ENCODE peak calls at places on chromosomes 2 and 18, in seven cellular contexts. One of them, this sample, is unnamed. For H3K27me3, the result is how much of the 10 kb centered on the place peaks cover.

GRCh38 chr2:160956243-160956802 is 203.9 kb upstream of the TANK start:
- DNase-seq in prostate gland: no peak
- DNase-seq in lung: no peak
- DNase-seq in neural progenitor cell: no peak
- DNase-seq in H9: no peak
- DNase-seq in MM.1S: no peak
- DNase-seq in lower lobe of right lung: no peak
- DNase-seq in this sample: no peak

GRCh38 chr2:86790134-86790827 is 432 bp downstream of the CD8A start:
- DNase-seq in neural progenitor cell: peak
- DNase-seq in H9: peak
- DNase-seq in MM.1S: no peak
- DNase-seq in lower lobe of right lung: no peak
- DNase-seq in lung: no peak
- DNase-seq in prostate gland: no peak
- DNase-seq in this sample: peak

GRCh38 chr2:202015471-202015870 is 18.2 kb upstream of the FZD7 start:
- DNase-seq in lung: no peak
- DNase-seq in H9: no peak
- DNase-seq in neural progenitor cell: no peak
- DNase-seq in lower lobe of right lung: no peak
- DNase-seq in prostate gland: no peak
- DNase-seq in MM.1S: no peak
- DNase-seq in this sample: no peak

GRCh38 chr2:232988444-232988843 is 24.6 kb downstream of the NGEF start:
- DNase-seq in H9: no peak
- DNase-seq in MM.1S: no peak
- DNase-seq in lower lobe of right lung: no peak
- DNase-seq in prostate gland: no peak
- DNase-seq in lung: no peak
- DNase-seq in neural progenitor cell: no peak
- DNase-seq in this sample: no peak

GRCh38 chr2:62467475-62468321 is 38.3 kb downstream of the TMEM17 start:
- DNase-seq in lower lobe of right lung: peak
- DNase-seq in H9: no peak
- DNase-seq in neural progenitor cell: no peak
- DNase-seq in lung: peak
- DNase-seq in prostate gland: no peak
- DNase-seq in MM.1S: peak
- DNase-seq in this sample: peak

GRCh38 chr2:180222642-180223041 is 215.5 kb upstream of the CWC22 start:
- DNase-seq in neural progenitor cell: no peak
- DNase-seq in lung: no peak
- DNase-seq in MM.1S: no peak
- DNase-seq in lower lobe of right lung: no peak
- DNase-seq in H9: no peak
- DNase-seq in prostate gland: peak
- DNase-seq in this sample: no peak

GRCh38 chr2:10232096-10232815 is 70.4 kb upstream of the HPCAL1 start:
- DNase-seq in prostate gland: no peak
- DNase-seq in H9: no peak
- DNase-seq in lower lobe of right lung: peak
- DNase-seq in lung: no peak
- DNase-seq in neural progenitor cell: no peak
- DNase-seq in MM.1S: no peak
- DNase-seq in this sample: peak

GRCh38 chr2:12223732-12224131 is 477.3 kb downstream of the LPIN1 start:
- DNase-seq in prostate gland: no peak
- DNase-seq in MM.1S: no peak
- DNase-seq in lower lobe of right lung: no peak
- DNase-seq in neural progenitor cell: no peak
- DNase-seq in lung: no peak
- DNase-seq in H9: no peak
- DNase-seq in this sample: no peak

GRCh38 chr2:224951723-224952481 is 90.4 kb downstream of the DOCK10 start:
- DNase-seq in H9: no peak
- DNase-seq in lower lobe of right lung: no peak
- DNase-seq in neural progenitor cell: no peak
- DNase-seq in lung: no peak
- DNase-seq in prostate gland: no peak
- DNase-seq in MM.1S: no peak
- DNase-seq in this sample: no peak

GRCh38 chr2:208638059-208638458 is 231.5 kb downstream of the PTH2R start:
- DNase-seq in MM.1S: peak
- DNase-seq in lung: no peak
- DNase-seq in neural progenitor cell: no peak
- DNase-seq in prostate gland: no peak
- DNase-seq in H9: no peak
- DNase-seq in lower lobe of right lung: no peak
- DNase-seq in this sample: no peak

GRCh38 chr2:235530735-235531134 is 36.9 kb downstream of the AGAP1 start:
- DNase-seq in prostate gland: no peak
- DNase-seq in lung: no peak
- DNase-seq in neural progenitor cell: no peak
- DNase-seq in H9: no peak
- DNase-seq in lower lobe of right lung: no peak
- DNase-seq in MM.1S: no peak
- DNase-seq in this sample: peak

GRCh38 chr2:20491739-20492531 is 45.1 kb downstream of the RHOB start:
- DNase-seq in H9: no peak
- DNase-seq in MM.1S: no peak
- DNase-seq in prostate gland: no peak
- DNase-seq in lower lobe of right lung: no peak
- DNase-seq in neural progenitor cell: no peak
- DNase-seq in lung: no peak
- DNase-seq in this sample: no peak

GRCh38 chr2:237304763-237305514 is 109.0 kb downstream of the COL6A3 start:
- DNase-seq in H9: no peak
- DNase-seq in neural progenitor cell: no peak
- DNase-seq in lung: no peak
- DNase-seq in lower lobe of right lung: no peak
- DNase-seq in prostate gland: no peak
- DNase-seq in MM.1S: no peak
- DNase-seq in this sample: no peak

GRCh38 chr18:59988098-59988706 is 88.4 kb downstream of the PMAIP1 start:
- DNase-seq in neural progenitor cell: peak
- DNase-seq in prostate gland: peak
- DNase-seq in H9: no peak
- DNase-seq in MM.1S: peak
- DNase-seq in lower lobe of right lung: no peak
- DNase-seq in lung: no peak
- DNase-seq in this sample: no peak

GRCh38 chr2:72893594-72894319 is 6.5 kb downstream of the SPR start:
- DNase-seq in prostate gland: no peak
- DNase-seq in lung: no peak
- DNase-seq in neural progenitor cell: peak
- DNase-seq in MM.1S: peak
- DNase-seq in H9: peak
- DNase-seq in lower lobe of right lung: no peak
- DNase-seq in this sample: peak

GRCh38 chr2:215484570-215484969 is 48.7 kb upstream of the FN1 start:
- DNase-seq in neural progenitor cell: no peak
- DNase-seq in prostate gland: no peak
- DNase-seq in H9: no peak
- DNase-seq in MM.1S: no peak
- DNase-seq in lower lobe of right lung: no peak
- DNase-seq in lung: no peak
- DNase-seq in this sample: no peak

GRCh38 chr2:46306320-46306719 is 9.1 kb downstream of the EPAS1 start:
- DNase-seq in lower lobe of right lung: no peak
- DNase-seq in lung: no peak
- DNase-seq in MM.1S: no peak
- DNase-seq in prostate gland: peak
- DNase-seq in H9: no peak
- DNase-seq in neural progenitor cell: no peak
- DNase-seq in this sample: no peak

GRCh38 chr2:69835666-69836065 is 6.2 kb downstream of the GMCL1 start:
- DNase-seq in lung: no peak
- DNase-seq in neural progenitor cell: no peak
- DNase-seq in prostate gland: no peak
- DNase-seq in H9: no peak
- DNase-seq in lower lobe of right lung: no peak
- DNase-seq in MM.1S: no peak
- DNase-seq in this sample: no peak

GRCh38 chr2:232666051-232666805 is 30.9 kb upstream of the GIGYF2 start:
- DNase-seq in H9: no peak
- DNase-seq in lung: no peak
- DNase-seq in neural progenitor cell: no peak
- DNase-seq in prostate gland: no peak
- DNase-seq in MM.1S: no peak
- DNase-seq in lower lobe of right lung: no peak
- DNase-seq in this sample: no peak

GRCh38 chr2:96091711-96092579 is 24.4 kb downstream of the ADRA2B start:
- DNase-seq in prostate gland: no peak
- DNase-seq in lung: no peak
- DNase-seq in neural progenitor cell: no peak
- DNase-seq in H9: peak
- DNase-seq in MM.1S: no peak
- DNase-seq in lower lobe of right lung: peak
- DNase-seq in this sample: no peak

GRCh38 chr2:39620067-39620466 is 45.6 kb upstream of the TMEM178A start:
- DNase-seq in lower lobe of right lung: peak
- DNase-seq in prostate gland: peak
- DNase-seq in lung: peak
- DNase-seq in H9: no peak
- DNase-seq in neural progenitor cell: no peak
- DNase-seq in MM.1S: no peak
- DNase-seq in this sample: peak

GRCh38 chr2:151828143-151828889 is at the start of gene ARL5A:
- DNase-seq in prostate gland: peak
- DNase-seq in H9: peak
- DNase-seq in MM.1S: peak
- DNase-seq in lung: peak
- DNase-seq in neural progenitor cell: peak
- DNase-seq in lower lobe of right lung: peak
- DNase-seq in this sample: peak

GRCh38 chr2:207008105-207008990 is 69.0 kb downstream of the CPO start:
- DNase-seq in neural progenitor cell: peak
- DNase-seq in MM.1S: peak
- DNase-seq in lower lobe of right lung: no peak
- DNase-seq in H9: peak
- DNase-seq in lung: no peak
- DNase-seq in prostate gland: no peak
- DNase-seq in this sample: no peak
- TF ChIP-seq CTCF in neural progenitor cell: peak
- TF ChIP-seq CTCF in MM.1S: peak
- TF ChIP-seq CTCF in lower lobe of right lung: peak
- TF ChIP-seq CTCF in H9: peak
- TF ChIP-seq CTCF in lung: no peak
- TF ChIP-seq CTCF in prostate gland: no peak
- TF ChIP-seq CTCF in this sample: no peak

GRCh38 chr2:24787532-24787931 is 5.7 kb downstream of the PTRHD1 start:
- DNase-seq in lung: no peak
- DNase-seq in prostate gland: no peak
- DNase-seq in neural progenitor cell: no peak
- DNase-seq in lower lobe of right lung: no peak
- DNase-seq in MM.1S: no peak
- DNase-seq in H9: no peak
- DNase-seq in this sample: no peak
- H3K27me3 ChIP-seq in lung: under half
- H3K27me3 ChIP-seq in prostate gland: under half
- H3K27me3 ChIP-seq in neural progenitor cell: under half
- H3K27me3 ChIP-seq in lower lobe of right lung: under half
- H3K27me3 ChIP-seq in MM.1S: under half
- H3K27me3 ChIP-seq in H9: under half
- H3K27me3 ChIP-seq in this sample: under half

DNA sequence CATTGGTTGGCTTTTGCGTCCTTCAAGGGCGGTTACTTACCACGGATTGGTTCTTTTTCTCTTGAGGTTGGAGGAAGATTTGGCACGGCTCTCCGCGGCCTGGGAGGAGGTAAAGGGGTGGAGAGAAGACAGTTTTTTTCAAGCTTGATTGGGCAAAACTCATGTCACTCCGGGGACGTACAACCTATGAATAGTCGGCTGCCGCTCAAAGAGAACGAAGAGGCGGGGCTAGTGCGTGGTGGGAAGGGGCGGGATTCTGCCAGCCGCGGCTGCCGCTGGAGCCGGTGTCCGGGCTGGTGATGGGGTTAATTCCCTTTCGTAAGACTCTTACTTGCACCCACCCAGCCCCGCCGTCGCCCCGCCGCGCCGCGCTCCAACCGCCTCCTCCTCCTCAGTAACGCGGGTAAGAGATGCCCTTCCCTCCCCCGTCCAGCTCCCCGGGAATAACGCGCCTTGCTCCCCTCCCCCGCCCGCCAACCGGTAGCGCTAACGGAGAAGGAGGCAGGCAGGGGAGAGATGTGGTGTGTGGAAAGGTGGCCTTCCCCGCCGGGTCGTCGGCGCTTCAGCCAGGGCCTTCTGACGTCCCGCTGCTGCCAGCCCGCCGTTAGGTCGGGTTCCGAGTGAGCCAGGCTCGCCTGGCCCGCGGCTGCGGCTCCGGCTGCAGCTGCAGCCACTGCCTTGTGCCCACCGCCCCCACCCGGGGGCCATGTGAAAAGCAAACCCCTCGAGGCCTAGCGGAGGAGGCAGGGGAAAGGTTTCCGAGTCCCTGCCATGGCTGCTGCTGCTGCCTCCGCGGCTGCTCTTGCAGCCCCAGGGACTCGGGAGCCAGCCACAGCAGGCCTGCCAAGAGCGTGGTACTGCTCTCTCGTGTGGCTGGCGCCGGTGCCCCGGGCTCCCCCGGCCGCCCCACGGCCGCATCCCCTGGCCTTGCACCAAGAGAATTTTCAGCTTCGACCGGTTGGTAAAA is at the start of gene R3HDM1:
- DNase-seq in neural progenitor cell: peak
- DNase-seq in lower lobe of right lung: peak
- DNase-seq in prostate gland: peak
- DNase-seq in H9: peak
- DNase-seq in MM.1S: peak
- DNase-seq in lung: peak
- DNase-seq in this sample: peak
- TF ChIP-seq CTCF in neural progenitor cell: peak
- TF ChIP-seq CTCF in lower lobe of right lung: peak
- TF ChIP-seq CTCF in prostate gland: no peak
- TF ChIP-seq CTCF in H9: peak
- TF ChIP-seq CTCF in MM.1S: peak
- TF ChIP-seq CTCF in lung: no peak
- TF ChIP-seq CTCF in this sample: no peak

GRCh38 chr18:76376668-76377358 is 118.2 kb downstream of the ZNF516 start:
- DNase-seq in lung: no peak
- DNase-seq in MM.1S: no peak
- DNase-seq in prostate gland: no peak
- DNase-seq in neural progenitor cell: no peak
- DNase-seq in lower lobe of right lung: no peak
- DNase-seq in H9: no peak
- DNase-seq in this sample: no peak

GRCh38 chr18:76376225-76376624 is 118.8 kb downstream of the ZNF516 start:
- DNase-seq in MM.1S: peak
- DNase-seq in lower lobe of right lung: no peak
- DNase-seq in neural progenitor cell: no peak
- DNase-seq in prostate gland: no peak
- DNase-seq in lung: no peak
- DNase-seq in H9: no peak
- DNase-seq in this sample: no peak

GRCh38 chr18:76377359-76377756 is 117.7 kb downstream of the ZNF516 start:
- DNase-seq in H9: no peak
- DNase-seq in neural progenitor cell: no peak
- DNase-seq in lung: no peak
- DNase-seq in prostate gland: no peak
- DNase-seq in MM.1S: no peak
- DNase-seq in lower lobe of right lung: no peak
- DNase-seq in this sample: no peak

GRCh38 chr18:76373297-76373696 is 121.7 kb downstream of the ZNF516 start:
- DNase-seq in MM.1S: no peak
- DNase-seq in H9: no peak
- DNase-seq in prostate gland: no peak
- DNase-seq in lower lobe of right lung: no peak
- DNase-seq in neural progenitor cell: no peak
- DNase-seq in lung: no peak
- DNase-seq in this sample: no peak

GRCh38 chr18:76374330-76375281 is 120.4 kb downstream of the ZNF516 start:
- DNase-seq in neural progenitor cell: no peak
- DNase-seq in lower lobe of right lung: no peak
- DNase-seq in MM.1S: no peak
- DNase-seq in lung: no peak
- DNase-seq in prostate gland: no peak
- DNase-seq in H9: no peak
- DNase-seq in this sample: no peak
- H3K27me3 ChIP-seq in neural progenitor cell: under half
- H3K27me3 ChIP-seq in lower lobe of right lung: under half
- H3K27me3 ChIP-seq in MM.1S: under half
- H3K27me3 ChIP-seq in lung: under half
- H3K27me3 ChIP-seq in prostate gland: under half
- H3K27me3 ChIP-seq in H9: under half
- H3K27me3 ChIP-seq in this sample: under half